ENCODE peak calls at places on chromosomes 1 and 21, in four cellular contexts. Y, D, H and E are unnamed samples.

GRCh38 chr1:51583532-51583931 is 33.4 kb upstream of the OSBPL9 start:
- DNase-seq in H (peak), Y (peak), D (no peak), E (peak)

GRCh38 chr1:82225407-82226197 is 424.9 kb downstream of the ADGRL2 start:
- DNase-seq in Y (no peak), H (peak), D (no peak), E (peak)

GRCh38 chr1:112146201-112146715 is 156.8 kb upstream of the KCND3 start:
- DNase-seq in D (no peak), H (no peak), Y (no peak), E (no peak)

GRCh38 chr1:99645699-99646531 is at the start of gene PALMD:
- DNase-seq in Y (peak), H (no peak), D (peak), E (no peak)

GRCh38 chr1:15308621-15309027 is 61.6 kb downstream of the FHAD1 start:
- DNase-seq in Y (no peak), D (no peak), H (no peak), E (no peak)

GRCh38 chr1:57422271-57423134 is 1.4 kb downstream of the DAB1 start:
- DNase-seq in Y (peak), H (peak), D (peak), E (no peak)

GRCh38 chr1:201050515-201051277 is 27.2 kb upstream of the KIF21B start:
- DNase-seq in Y (no peak), H (peak), D (no peak), E (no peak)

GRCh38 chr1:242447682-242448081 is 76.8 kb downstream of the PLD5 start:
- DNase-seq in D (no peak), Y (no peak), H (no peak), E (peak)

GRCh38 chr1:24255226-24255625 is 63.9 kb upstream of the GRHL3 start:
- DNase-seq in Y (no peak), D (no peak), H (no peak), E (no peak)

GRCh38 chr1:206770531-206771352 is at the start of gene IL19:
- DNase-seq in H (no peak), D (no peak), Y (peak), E (no peak)

GRCh38 chr1:30649321-30649991 is 73.9 kb downstream of the MATN1 start:
- DNase-seq in Y (no peak), D (no peak), H (no peak), E (no peak)

GRCh38 chr1:93818570-93818959 is 60.4 kb downstream of the DNTTIP2 start:
- DNase-seq in D (no peak), Y (no peak), H (no peak), E (no peak)

GRCh38 chr1:168179411-168180147 is 817 bp downstream of the TIPRL start:
- DNase-seq in Y (no peak), D (no peak), H (peak), E (no peak)

GRCh38 chr1:199279872-199280649 is 641.2 kb downstream of the PTPRC start:
- DNase-seq in D (no peak), Y (no peak), H (peak), E (no peak)

GRCh38 chr1:60265560-60266535 is 192.3 kb upstream of the C1orf87 start:
- DNase-seq in D (no peak), H (peak), Y (no peak), E (peak)

GRCh38 chr1:59718064-59718988 is 96.4 kb upstream of the HOOK1 start:
- DNase-seq in H (no peak), Y (no peak), D (no peak), E (no peak)

GRCh38 chr21:43355925-43356289 is 71.0 kb downstream of the SIK1 start:
- DNase-seq in Y (no peak), H (no peak), D (peak), E (no peak)

GRCh38 chr1:19704247-19705113 is 39.8 kb downstream of the HTR6 start:
- DNase-seq in D (peak), Y (peak), H (peak), E (peak)

GRCh38 chr1:2543543-2544092 is 12.6 kb upstream of the TNFRSF14 start:
- DNase-seq in Y (no peak), H (no peak), D (no peak), E (no peak)

GRCh38 chr1:112722601-112723510 is 7.7 kb upstream of the PPM1J start:
- DNase-seq in Y (no peak), H (peak), D (no peak), E (peak)

GRCh38 chr1:176206006-176206960 is 803 bp downstream of the COP1 start:
- DNase-seq in H (peak), D (peak), Y (no peak), E (peak)

GRCh38 chr1:79037085-79037484 is 30.6 kb upstream of the ADGRL4 start:
- DNase-seq in H (no peak), Y (no peak), D (no peak), E (no peak)

GRCh38 chr1:213340593-213340992 is 289.6 kb downstream of the RPS6KC1 start:
- DNase-seq in D (no peak), H (no peak), Y (no peak), E (no peak)

GRCh38 chr1:6445062-6445763 is 20.6 kb downstream of the ESPN start:
- DNase-seq in D (peak), Y (no peak), H (no peak), E (no peak)

GRCh38 chr21:14923468-14923867 is 141.3 kb downstream of the NRIP1 start:
- DNase-seq in D (no peak), H (no peak), Y (no peak), E (peak)

GRCh38 chr21:39373634-39374033 is 24.7 kb upstream of the HMGN1 start:
- DNase-seq in Y (no peak), D (no peak), H (peak), E (no peak)

GRCh38 chr1:232853994-232854532 is 48.8 kb downstream of the MAP10 start:
- DNase-seq in Y (no peak), H (no peak), D (no peak), E (peak)

GRCh38 chr21:16302851-16303282 is 573.1 kb downstream of the USP25 start:
- DNase-seq in Y (no peak), H (peak), D (no peak), E (no peak)

GRCh38 chr1:3013371-3014038 is 7.8 kb upstream of the ACTRT2 start:
- DNase-seq in D (peak), H (no peak), Y (peak), E (no peak)

GRCh38 chr1:165062346-165062745 is 294.2 kb downstream of the LMX1A start:
- DNase-seq in Y (no peak), D (no peak), H (no peak), E (no peak)

GRCh38 chr1:201756411-201756810 is 72.5 kb upstream of the IPO9 start:
- DNase-seq in D (no peak), Y (no peak), H (peak), E (no peak)

GRCh38 chr1:147627435-147628110 is 42.8 kb downstream of the ACP6 start:
- DNase-seq in H (peak), Y (peak), D (no peak), E (no peak)

GRCh38 chr1:85347908-85348307 is 71.5 kb upstream of the BCL10 start:
- DNase-seq in H (no peak), Y (no peak), D (no peak), E (no peak)

GRCh38 chr1:85342177-85342576 is 65.7 kb upstream of the BCL10 start:
- DNase-seq in H (no peak), D (no peak), Y (no peak), E (no peak)

GRCh38 chr1:85343612-85344255 is 67.3 kb upstream of the BCL10 start:
- DNase-seq in Y (no peak), D (no peak), H (no peak), E (peak)

GRCh38 chr1:85343213-85343611 is 66.8 kb upstream of the BCL10 start:
- DNase-seq in Y (no peak), H (no peak), D (no peak), E (no peak)

GRCh38 chr1:85344256-85344694 is 67.8 kb upstream of the BCL10 start:
- DNase-seq in D (peak), H (peak), Y (no peak), E (no peak)
- H3K4me3 ChIP-seq in D (no peak), H (no peak), Y (no peak), E (no peak)

GRCh38 chr1:27135920-27136551 is 18.9 kb downstream of the SLC9A1 start:
- DNase-seq in Y (no peak), D (peak), H (no peak), E (no peak)
- TF ChIP-seq CTCF in Y (no peak), D (no peak), H (peak), E (peak)

GRCh38 chr1:169786974-169787373 is 7.7 kb downstream of the METTL18 start:
- DNase-seq in Y (no peak), D (no peak), H (no peak), E (no peak)

GRCh38 chr1:169788402-169788801 is 6.3 kb downstream of the METTL18 start:
- DNase-seq in D (no peak), H (no peak), Y (no peak), E (no peak)

GRCh38 chr1:169782596-169782995 is 12.1 kb downstream of the METTL18 start:
- DNase-seq in Y (no peak), H (no peak), D (no peak), E (no peak)

GRCh38 chr1:169784102-169784501 is 10.6 kb downstream of the METTL18 start:
- DNase-seq in D (no peak), H (no peak), Y (no peak), E (no peak)

DNA sequence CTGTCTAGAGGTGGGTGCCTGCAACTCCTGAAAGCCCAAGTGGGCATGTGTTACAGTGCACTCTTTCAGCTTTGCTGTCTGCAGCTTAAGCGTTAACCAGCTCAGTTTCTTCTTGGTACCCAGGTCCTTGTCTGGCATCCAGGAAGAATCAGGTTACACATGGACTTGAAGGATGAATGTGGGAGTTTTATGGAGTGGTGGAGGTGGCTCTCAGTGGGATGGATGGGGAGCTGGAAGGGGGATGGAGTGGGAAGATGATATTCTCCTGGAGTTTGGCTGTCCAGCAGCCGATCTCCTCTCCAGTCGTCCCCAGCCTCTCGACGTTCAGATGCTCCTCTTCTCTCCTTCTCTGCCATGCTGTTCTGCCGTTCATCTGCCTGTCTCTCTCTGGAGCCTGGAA is 9.4 kb downstream of the METTL18 start:
- DNase-seq in Y (no peak), H (no peak), D (no peak), E (no peak)
- H3K4me3 ChIP-seq in Y (no peak), H (no peak), D (no peak), E (no peak)

GRCh38 chr1:211648336-211648735 is 27.1 kb downstream of the NEK2 start:
- DNase-seq in D (no peak), Y (no peak), H (no peak), E (peak)

GRCh38 chr1:211646566-211646965 is 28.9 kb downstream of the NEK2 start:
- DNase-seq in D (no peak), H (no peak), Y (no peak), E (no peak)

GRCh38 chr1:211650922-211651303 is 24.5 kb downstream of the NEK2 start:
- DNase-seq in Y (no peak), D (no peak), H (no peak), E (no peak)

GRCh38 chr1:211647666-211648065 is 27.8 kb downstream of the NEK2 start:
- DNase-seq in D (no peak), H (no peak), Y (no peak), E (no peak)

DNA sequence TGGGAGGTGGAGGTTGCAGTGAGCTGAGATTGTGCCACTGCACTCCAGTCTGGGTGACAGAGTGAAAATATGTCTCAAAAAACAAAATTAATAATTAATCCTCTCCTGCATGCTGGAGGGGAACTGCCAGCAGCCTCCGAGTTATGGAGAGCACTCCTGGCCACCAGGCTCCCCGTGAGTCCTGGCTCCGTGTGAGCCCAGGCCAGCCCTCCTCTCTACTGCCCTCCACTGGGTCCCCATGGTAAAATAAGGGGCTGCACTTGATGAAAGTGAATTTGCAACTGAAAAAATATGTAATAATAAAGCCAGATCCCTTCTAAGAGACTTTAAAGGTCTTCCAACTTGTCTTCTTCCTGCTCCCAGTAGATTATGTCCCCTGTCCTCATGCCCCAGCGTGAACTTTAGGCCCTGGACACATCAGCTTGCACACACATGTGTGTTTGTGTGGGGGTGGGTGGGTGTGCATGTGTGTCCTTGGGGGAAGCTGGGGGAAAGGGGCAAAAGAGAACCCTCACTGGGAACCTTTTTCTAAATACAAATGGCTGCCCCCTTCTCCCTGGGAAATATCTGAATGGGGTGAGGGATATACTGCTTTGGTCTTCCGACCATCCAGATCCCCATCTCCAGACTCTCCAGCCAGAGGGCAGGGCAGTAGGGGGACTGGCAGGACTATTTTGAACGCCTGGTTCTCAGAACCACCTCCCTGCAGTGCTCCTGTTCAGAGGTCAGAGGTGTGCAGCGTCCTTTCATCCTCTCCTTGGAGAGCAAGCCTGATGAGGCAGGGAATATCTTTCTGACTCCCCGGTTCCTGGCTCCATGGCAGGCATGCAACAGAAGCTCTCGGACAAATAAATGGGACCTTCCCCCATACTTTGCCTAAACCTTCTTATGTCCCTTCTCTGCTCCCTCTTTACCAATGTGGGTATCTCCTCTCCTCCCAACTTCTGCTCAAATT is 26.2 kb downstream of the NEK2 start:
- DNase-seq in Y (peak), D (no peak), H (no peak), E (no peak)
- TF ChIP-seq CTCF in Y (peak), D (peak), H (peak), E (peak)